ENCODE peak calls at places on chromosome 16, in four cellular contexts. One of them, this sample, is unnamed.

GRCh38 chr16:47921535-47921934 is 234.3 kb downstream of the ABCC12 start:
- DNase-seq in transverse colon: no peak
- DNase-seq in ovary: no peak
- DNase-seq in upper lobe of left lung: no peak
- DNase-seq in this sample: no peak

GRCh38 chr16:85851034-85851780 is 47.8 kb upstream of the IRF8 start:
- DNase-seq in upper lobe of left lung: no peak
- DNase-seq in ovary: no peak
- DNase-seq in transverse colon: no peak
- DNase-seq in this sample: no peak

GRCh38 chr16:72927199-72928088 is 120.5 kb downstream of the ZFHX3 start:
- DNase-seq in transverse colon: peak; percentile 20
- DNase-seq in upper lobe of left lung: peak; percentile 81
- DNase-seq in ovary: no peak
- DNase-seq in this sample: no peak

GRCh38 chr16:85483424-85483823 is 129.7 kb upstream of the GSE1 start:
- DNase-seq in upper lobe of left lung: peak; percentile 51
- DNase-seq in transverse colon: no peak
- DNase-seq in ovary: no peak
- DNase-seq in this sample: no peak

GRCh38 chr16:2981177-2981898 is 1.1 kb upstream of the PKMYT1 start:
- DNase-seq in upper lobe of left lung: no peak
- DNase-seq in transverse colon: no peak
- DNase-seq in ovary: no peak
- DNase-seq in this sample: no peak

GRCh38 chr16:1333854-1334719 is 642 bp downstream of the BAIAP3 start:
- DNase-seq in transverse colon: no peak
- DNase-seq in ovary: no peak
- DNase-seq in upper lobe of left lung: no peak
- DNase-seq in this sample: no peak

GRCh38 chr16:66740533-66740932 is 10.9 kb downstream of the DYNC1LI2 start:
- DNase-seq in upper lobe of left lung: peak; percentile 28
- DNase-seq in transverse colon: peak; percentile 65
- DNase-seq in ovary: no peak
- DNase-seq in this sample: no peak

GRCh38 chr16:85129846-85130706 is 17.8 kb upstream of the CIBAR2 start:
- DNase-seq in transverse colon: no peak
- DNase-seq in upper lobe of left lung: no peak
- DNase-seq in ovary: peak; percentile 63
- DNase-seq in this sample: no peak

GRCh38 chr16:87715658-87716057 is 50.1 kb downstream of the KLHDC4 start:
- DNase-seq in ovary: no peak
- DNase-seq in upper lobe of left lung: no peak
- DNase-seq in transverse colon: no peak
- DNase-seq in this sample: no peak

GRCh38 chr16:11114366-11115164 is 141.4 kb downstream of the SOCS1 start:
- DNase-seq in upper lobe of left lung: no peak
- DNase-seq in ovary: no peak
- DNase-seq in transverse colon: no peak
- DNase-seq in this sample: no peak

GRCh38 chr16:401468-402348 is at the start of gene DECR2:
- DNase-seq in upper lobe of left lung: peak; percentile 97
- DNase-seq in ovary: peak; percentile 98
- DNase-seq in transverse colon: peak; percentile 98
- DNase-seq in this sample: peak; percentile 97

DNA sequence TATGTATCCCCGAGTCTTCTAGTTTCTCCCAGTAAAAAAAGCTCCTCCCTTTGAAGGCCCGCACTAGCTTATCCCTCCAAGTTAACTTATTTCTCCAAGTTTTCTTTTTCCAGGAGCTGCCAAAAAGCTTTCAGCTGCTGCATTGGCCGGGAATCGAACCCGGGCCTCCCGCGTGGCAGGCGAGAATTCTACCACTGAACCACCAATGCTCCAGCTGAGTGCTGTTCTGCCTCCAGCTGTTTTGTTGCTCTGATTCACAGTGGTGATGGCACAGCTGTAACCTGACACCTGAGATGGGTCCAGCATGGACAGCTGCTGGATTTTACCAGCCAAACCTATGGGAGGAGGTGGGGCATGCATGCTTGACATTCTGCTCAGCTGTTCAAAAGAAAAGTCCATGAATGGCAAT is 22.1 kb downstream of the VAC14 start:
- DNase-seq in ovary: peak; percentile 92
- DNase-seq in upper lobe of left lung: no peak
- DNase-seq in transverse colon: peak; percentile 38
- DNase-seq in this sample: peak; percentile 91
- TF ChIP-seq EP300 in ovary: no peak
- TF ChIP-seq EP300 in upper lobe of left lung: no peak
- TF ChIP-seq EP300 in transverse colon: no peak
- TF ChIP-seq EP300 in this sample: peak; percentile 52

GRCh38 chr16:4270595-4270994 is 2.2 kb downstream of the TFAP4 start:
- DNase-seq in upper lobe of left lung: no peak
- DNase-seq in ovary: no peak
- DNase-seq in transverse colon: no peak
- DNase-seq in this sample: no peak

GRCh38 chr16:4273858-4274291 is 1.1 kb upstream of the TFAP4 start:
- DNase-seq in upper lobe of left lung: peak; percentile 66
- DNase-seq in transverse colon: peak; percentile 55
- DNase-seq in ovary: peak; percentile 63
- DNase-seq in this sample: no peak

GRCh38 chr16:4272114-4272954 is 489 bp downstream of the TFAP4 start:
- DNase-seq in transverse colon: peak; percentile 52
- DNase-seq in upper lobe of left lung: peak; percentile 69
- DNase-seq in ovary: no peak
- DNase-seq in this sample: no peak

GRCh38 chr16:4270091-4270490 is 2.7 kb downstream of the TFAP4 start:
- DNase-seq in upper lobe of left lung: no peak
- DNase-seq in transverse colon: no peak
- DNase-seq in ovary: no peak
- DNase-seq in this sample: no peak

DNA sequence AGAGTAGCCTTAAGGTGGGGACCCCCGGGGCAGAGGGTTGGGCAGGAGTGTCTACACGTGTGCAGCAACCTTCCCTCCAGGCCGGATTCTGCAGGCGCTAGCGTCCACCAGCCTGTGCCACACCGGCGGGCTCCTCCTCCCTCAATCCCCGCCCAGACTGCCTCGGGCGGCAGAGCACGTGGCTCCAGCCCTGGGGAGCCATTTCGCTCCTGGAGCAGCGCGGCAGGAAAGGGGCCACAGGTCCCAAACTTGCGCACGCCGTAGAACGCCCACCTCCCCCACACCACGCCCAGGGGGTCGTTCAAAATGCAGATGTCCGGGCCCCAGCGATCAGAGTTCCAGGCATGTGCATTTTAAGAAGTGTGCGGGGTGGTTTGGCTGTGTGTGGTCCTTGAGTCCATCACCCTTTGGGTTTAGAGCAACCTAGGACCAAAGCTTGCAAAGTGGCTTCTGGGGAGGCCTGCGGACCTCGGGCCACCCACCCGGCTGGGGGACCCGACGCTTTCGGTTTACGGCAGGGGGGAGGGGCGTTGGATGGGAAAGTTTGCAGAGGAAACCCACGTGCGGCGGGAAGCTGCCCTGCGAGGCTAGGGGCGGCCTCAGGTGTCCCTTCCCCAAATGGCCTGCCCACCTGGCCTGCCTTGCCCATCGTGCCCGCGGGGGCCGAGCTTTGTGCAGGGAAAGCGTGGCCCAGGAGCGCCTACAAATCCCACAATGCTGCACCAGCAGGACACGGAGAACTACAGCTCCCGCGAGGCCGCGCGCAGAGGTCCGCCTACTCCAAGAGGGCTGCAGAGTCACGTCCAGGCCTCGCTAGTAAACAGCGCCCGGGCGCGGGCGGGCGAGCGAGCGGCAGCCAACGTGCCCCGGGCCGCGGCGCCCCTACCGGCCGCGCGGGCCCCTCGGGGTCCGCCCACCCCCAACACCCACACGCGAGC is 1.4 kb downstream of the TFAP4 start:
- DNase-seq in upper lobe of left lung: peak; percentile 97
- DNase-seq in ovary: peak; percentile 89
- DNase-seq in transverse colon: peak; percentile 93
- DNase-seq in this sample: peak; percentile 82
- TF ChIP-seq EP300 in upper lobe of left lung: no peak
- TF ChIP-seq EP300 in ovary: no peak
- TF ChIP-seq EP300 in transverse colon: no peak
- TF ChIP-seq EP300 in this sample: no peak

GRCh38 chr16:56948234-56948633 is 13.5 kb upstream of the CETP start:
- DNase-seq in upper lobe of left lung: no peak
- DNase-seq in ovary: no peak
- DNase-seq in transverse colon: no peak
- DNase-seq in this sample: no peak

GRCh38 chr16:56950455-56950854 is 11.3 kb upstream of the CETP start:
- DNase-seq in transverse colon: no peak
- DNase-seq in upper lobe of left lung: no peak
- DNase-seq in ovary: no peak
- DNase-seq in this sample: no peak

GRCh38 chr16:56950881-56951771 is 10.6 kb upstream of the CETP start:
- DNase-seq in upper lobe of left lung: peak; percentile 59
- DNase-seq in ovary: peak; percentile 55
- DNase-seq in transverse colon: peak; percentile 59
- DNase-seq in this sample: peak; percentile 41

GRCh38 chr16:56947604-56947995 is 14.2 kb upstream of the CETP start:
- DNase-seq in transverse colon: no peak
- DNase-seq in upper lobe of left lung: no peak
- DNase-seq in ovary: no peak
- DNase-seq in this sample: no peak

DNA sequence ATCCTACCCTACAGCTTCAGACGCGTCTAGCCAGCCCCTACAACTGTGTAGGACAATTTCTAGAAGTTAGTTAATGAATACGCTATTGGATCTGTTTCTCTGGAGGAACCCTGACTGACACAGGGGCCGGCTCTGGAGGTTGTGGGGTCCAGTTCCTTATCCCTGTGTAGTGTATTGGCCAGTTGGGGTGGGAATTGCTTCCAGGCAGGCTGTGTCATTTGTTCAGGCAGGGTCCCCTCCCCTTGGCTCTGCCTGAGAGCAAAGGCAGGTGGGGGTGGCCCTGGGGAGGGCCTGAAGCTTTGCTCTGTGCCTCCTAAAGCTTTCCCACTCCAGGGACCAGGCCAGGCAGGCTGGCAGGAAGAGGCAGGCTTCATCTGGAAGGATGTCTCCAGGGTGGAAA is 11.7 kb upstream of the CETP start:
- DNase-seq in upper lobe of left lung: no peak
- DNase-seq in ovary: no peak
- DNase-seq in transverse colon: no peak
- DNase-seq in this sample: no peak
- TF ChIP-seq EP300 in upper lobe of left lung: no peak
- TF ChIP-seq EP300 in ovary: no peak
- TF ChIP-seq EP300 in transverse colon: no peak
- TF ChIP-seq EP300 in this sample: no peak

GRCh38 chr16:8130197-8130596 is 460.1 kb downstream of the TMEM114 start:
- DNase-seq in upper lobe of left lung: no peak
- DNase-seq in transverse colon: no peak
- DNase-seq in ovary: no peak
- DNase-seq in this sample: no peak

GRCh38 chr16:8126313-8126712 is 464.0 kb downstream of the TMEM114 start:
- DNase-seq in upper lobe of left lung: no peak
- DNase-seq in transverse colon: no peak
- DNase-seq in ovary: no peak
- DNase-seq in this sample: no peak

GRCh38 chr16:8127096-8127495 is 463.2 kb downstream of the TMEM114 start:
- DNase-seq in upper lobe of left lung: no peak
- DNase-seq in transverse colon: no peak
- DNase-seq in ovary: no peak
- DNase-seq in this sample: no peak
- TF ChIP-seq EP300 in upper lobe of left lung: no peak
- TF ChIP-seq EP300 in transverse colon: no peak
- TF ChIP-seq EP300 in ovary: no peak
- TF ChIP-seq EP300 in this sample: no peak

DNA sequence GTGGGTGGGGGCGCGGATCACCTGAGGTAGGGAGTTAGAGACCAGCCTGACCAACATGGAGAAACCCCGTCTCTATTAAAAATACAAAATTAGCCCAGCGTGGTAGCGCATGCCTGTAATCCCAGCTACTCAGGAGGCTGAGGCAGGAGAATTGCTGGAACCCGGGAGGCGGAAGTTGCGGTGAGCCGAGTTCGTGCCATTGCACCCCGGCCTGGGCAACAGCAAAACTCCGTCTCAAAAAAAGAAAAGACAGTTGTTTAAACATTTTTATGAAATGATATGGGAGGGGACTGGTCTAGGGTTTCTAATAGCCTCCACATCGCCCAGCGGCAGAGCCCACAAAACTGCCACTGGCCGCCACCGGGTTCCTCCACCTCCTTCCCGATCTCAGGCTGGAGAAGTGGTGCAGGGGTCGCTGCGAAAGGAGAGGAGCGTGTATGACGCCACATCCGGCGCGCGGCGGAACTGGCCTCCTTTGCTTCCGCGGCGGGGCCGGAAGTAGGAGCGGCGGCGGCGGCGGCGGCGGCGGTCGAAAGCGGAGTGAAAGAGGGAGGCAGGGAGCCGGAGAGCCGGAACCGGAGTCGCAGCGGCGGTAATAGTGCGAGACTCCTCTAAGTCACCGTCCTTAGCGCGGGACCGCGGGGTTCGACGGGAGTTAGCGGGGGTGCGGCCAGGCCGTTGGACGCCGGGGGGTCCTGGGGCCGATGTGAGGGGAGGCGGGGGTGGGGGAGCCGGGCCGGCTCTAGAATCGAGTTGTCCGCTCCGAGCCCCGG is at the start of gene PPP4C:
- DNase-seq in upper lobe of left lung: peak; percentile 93
- DNase-seq in ovary: peak; percentile 88
- DNase-seq in transverse colon: peak; percentile 95
- DNase-seq in this sample: peak; percentile 81
- TF ChIP-seq EP300 in upper lobe of left lung: peak; percentile 28
- TF ChIP-seq EP300 in ovary: no peak
- TF ChIP-seq EP300 in transverse colon: no peak
- TF ChIP-seq EP300 in this sample: peak; percentile 93

DNA sequence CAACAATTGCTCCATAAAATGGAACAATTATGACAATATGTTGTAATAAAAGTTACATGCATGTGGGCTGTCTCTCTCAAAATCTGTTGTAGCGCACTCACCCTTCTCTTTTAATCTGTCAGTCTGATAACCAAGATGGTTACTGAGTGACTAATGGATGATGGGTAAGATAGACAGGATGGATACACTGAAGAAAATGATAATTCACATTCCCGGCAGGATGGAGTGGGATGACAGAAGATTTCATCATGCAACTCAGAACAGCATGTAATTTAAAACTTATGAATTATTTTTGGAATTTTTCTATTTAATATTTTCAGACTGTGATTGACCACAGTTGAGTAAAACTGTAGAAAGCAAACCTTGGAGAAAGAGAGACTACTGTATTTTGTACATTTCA is 30.5 kb downstream of the CDH13 start:
- DNase-seq in upper lobe of left lung: no peak
- DNase-seq in ovary: no peak
- DNase-seq in transverse colon: no peak
- DNase-seq in this sample: no peak
- TF ChIP-seq EP300 in upper lobe of left lung: no peak
- TF ChIP-seq EP300 in ovary: no peak
- TF ChIP-seq EP300 in transverse colon: no peak
- TF ChIP-seq EP300 in this sample: no peak